ENCODE peak calls at places on chromosomes 6 and 20, in nine cellular contexts. Z, N, H, I, R, O, P, C and S are unnamed samples.

GRCh38 chr6:2578729-2579128 is 172.0 kb downstream of the MYLK4 start:
- DNase-seq in H (no peak), I (no peak), R (no peak), N (peak), Z (peak), O (no peak), C (no peak), P (peak), S (no peak)

GRCh38 chr6:146361367-146361924 is 182.2 kb upstream of the RAB32 start:
- DNase-seq in O (peak), R (no peak), P (peak), C (no peak), N (no peak), H (no peak), Z (peak), I (no peak), S (no peak)

GRCh38 chr6:148523551-148523950 is 180.9 kb downstream of the SASH1 start:
- DNase-seq in Z (no peak), O (no peak), I (no peak), N (no peak), C (no peak), P (no peak), H (no peak), R (no peak), S (no peak)

GRCh38 chr6:119280586-119281163 is 68.9 kb downstream of the MAN1A1 start:
- DNase-seq in I (no peak), N (no peak), P (peak), O (no peak), Z (no peak), R (no peak), H (no peak), C (no peak), S (no peak)

GRCh38 chr6:139973602-139974373 is 599.3 kb upstream of the CITED2 start:
- DNase-seq in C (no peak), R (peak), Z (peak), O (no peak), I (no peak), P (peak), H (no peak), N (peak), S (no peak)

GRCh38 chr20:19786311-19786710 is 28.3 kb downstream of the RIN2 start:
- DNase-seq in N (no peak), H (no peak), R (peak), C (no peak), I (no peak), P (peak), O (no peak), Z (peak), S (no peak)

GRCh38 chr6:110664933-110665332 is 150.3 kb downstream of the CDK19 start:
- DNase-seq in P (peak), I (no peak), O (no peak), R (peak), Z (no peak), H (no peak), C (peak), N (no peak), S (no peak)

GRCh38 chr6:89941031-89941775 is 46.9 kb downstream of the GJA10 start:
- DNase-seq in I (no peak), Z (no peak), C (no peak), R (no peak), N (no peak), P (peak), O (peak), H (no peak), S (no peak)

GRCh38 chr6:23181301-23182110 is 612.1 kb downstream of the HDGFL1 start:
- DNase-seq in I (no peak), H (no peak), N (no peak), R (no peak), C (no peak), Z (no peak), O (peak), P (no peak), S (no peak)

GRCh38 chr6:118783931-118784528 is 109.9 kb upstream of the ASF1A start:
- DNase-seq in I (no peak), O (no peak), P (no peak), C (no peak), Z (no peak), H (no peak), R (no peak), N (no peak), S (no peak)

GRCh38 chr6:13427838-13428527 is 59.4 kb downstream of the GFOD1 start:
- DNase-seq in Z (no peak), C (peak), N (no peak), I (no peak), H (no peak), P (no peak), O (no peak), R (no peak), S (no peak)

GRCh38 chr6:121963826-121964225 is 435.6 kb upstream of the HSF2 start:
- DNase-seq in P (no peak), N (no peak), Z (no peak), O (no peak), R (no peak), I (no peak), C (no peak), H (no peak), S (no peak)

GRCh38 chr6:136326038-136326561 is 36.5 kb upstream of the BCLAF1 start:
- DNase-seq in R (no peak), O (peak), N (no peak), C (no peak), H (peak), I (no peak), P (peak), Z (peak), S (peak)

GRCh38 chr6:142993977-142994376 is 49.0 kb upstream of the HIVEP2 start:
- DNase-seq in I (no peak), Z (no peak), N (no peak), C (no peak), P (no peak), R (no peak), H (no peak), O (no peak), S (no peak)

GRCh38 chr6:13362432-13362831 is 34.1 kb upstream of the TBC1D7 start:
- DNase-seq in N (no peak), Z (peak), O (no peak), P (peak), I (no peak), C (no peak), H (no peak), R (peak), S (no peak)

GRCh38 chr20:25018841-25019240 is 26.3 kb upstream of the APMAP start:
- DNase-seq in N (no peak), O (no peak), C (no peak), H (no peak), R (no peak), I (no peak), P (no peak), Z (no peak), S (no peak)

GRCh38 chr6:130693944-130694343 is 133.3 kb upstream of the SMLR1 start:
- DNase-seq in R (no peak), I (no peak), O (no peak), H (no peak), N (no peak), C (no peak), P (no peak), Z (no peak), S (no peak)

GRCh38 chr20:41152108-41152757 is 14.9 kb downstream of the PLCG1 start:
- DNase-seq in P (no peak), N (no peak), O (no peak), I (no peak), H (no peak), Z (no peak), C (no peak), R (no peak), S (no peak)

GRCh38 chr6:111601875-111602274 is 3.8 kb downstream of the TRAF3IP2 start:
- DNase-seq in H (no peak), I (no peak), Z (no peak), N (no peak), R (peak), P (peak), C (no peak), O (no peak), S (no peak)

GRCh38 chr6:121216928-121217327 is 117.4 kb downstream of the TBC1D32 start:
- DNase-seq in H (no peak), C (no peak), R (no peak), N (no peak), I (no peak), O (no peak), Z (peak), P (peak), S (no peak)

GRCh38 chr6:169931223-169931760 is 179.9 kb downstream of the ERMARD start:
- DNase-seq in H (no peak), O (no peak), Z (no peak), P (no peak), C (no peak), I (no peak), R (no peak), N (no peak), S (no peak)

GRCh38 chr6:122652431-122652830 is 42.2 kb downstream of the PKIB start:
- DNase-seq in C (no peak), I (no peak), O (no peak), R (no peak), N (no peak), H (no peak), P (peak), Z (peak), S (no peak)

GRCh38 chr6:106141441-106142237 is 55.5 kb downstream of the PRDM1 start:
- DNase-seq in C (peak), N (no peak), R (no peak), I (no peak), O (no peak), P (no peak), Z (peak), H (no peak), S (no peak)

GRCh38 chr20:41352106-41352505 is 11.5 kb downstream of the LPIN3 start:
- DNase-seq in C (no peak), I (no peak), R (no peak), H (peak), P (no peak), N (no peak), O (no peak), Z (no peak), S (no peak)

GRCh38 chr6:137661601-137662000 is 167.4 kb upstream of the OLIG3 start:
- DNase-seq in N (no peak), O (no peak), I (no peak), P (peak), Z (peak), H (no peak), R (no peak), C (no peak), S (peak)

GRCh38 chr6:135180458-135181332 is at the start of gene MYB:
- DNase-seq in H (peak), O (peak), N (no peak), P (peak), R (peak), Z (peak), I (peak), C (peak), S (peak)

GRCh38 chr20:7806831-7807230 is 133.4 kb downstream of the HAO1 start:
- DNase-seq in I (no peak), O (no peak), N (no peak), R (no peak), C (no peak), P (no peak), H (no peak), Z (peak), S (no peak)

GRCh38 chr20:62996596-62996982 is 10.2 kb downstream of the BHLHE23 start:
- DNase-seq in N (no peak), O (no peak), Z (no peak), C (no peak), P (no peak), H (no peak), R (no peak), I (no peak), S (no peak)

GRCh38 chr6:38326837-38327236 is 312.9 kb downstream of the BTBD9 start:
- DNase-seq in R (no peak), I (no peak), C (no peak), Z (no peak), P (no peak), O (no peak), N (no peak), H (no peak), S (no peak)